ENCODE peak calls at places on chromosome 6, in seven cellular contexts. One of them, this sample, is unnamed.

GRCh38 chr6:1947922-1948321 is 297.5 kb downstream of the GMDS start:
- DNase-seq in lower leg skin: no peak
- DNase-seq in tibial nerve: no peak
- DNase-seq in psoas muscle: no peak
- DNase-seq in A549: no peak
- DNase-seq in cardiac muscle cell: no peak
- DNase-seq in body of pancreas: no peak
- DNase-seq in this sample: no peak

GRCh38 chr6:89952696-89953095 is 58.4 kb downstream of the GJA10 start:
- DNase-seq in A549: no peak
- DNase-seq in cardiac muscle cell: peak
- DNase-seq in tibial nerve: no peak
- DNase-seq in lower leg skin: no peak
- DNase-seq in body of pancreas: no peak
- DNase-seq in psoas muscle: no peak
- DNase-seq in this sample: no peak

GRCh38 chr6:2264932-2265331 is 19.5 kb upstream of the GMDS start:
- DNase-seq in A549: no peak
- DNase-seq in cardiac muscle cell: peak
- DNase-seq in lower leg skin: no peak
- DNase-seq in tibial nerve: no peak
- DNase-seq in psoas muscle: no peak
- DNase-seq in body of pancreas: no peak
- DNase-seq in this sample: no peak

GRCh38 chr6:112360498-112360897 is 13.4 kb downstream of the RFPL4B start:
- DNase-seq in cardiac muscle cell: peak
- DNase-seq in psoas muscle: no peak
- DNase-seq in tibial nerve: no peak
- DNase-seq in lower leg skin: no peak
- DNase-seq in A549: no peak
- DNase-seq in body of pancreas: no peak
- DNase-seq in this sample: no peak

GRCh38 chr6:123323419-123324329 is 313.1 kb downstream of the TRDN start:
- DNase-seq in body of pancreas: no peak
- DNase-seq in psoas muscle: no peak
- DNase-seq in lower leg skin: no peak
- DNase-seq in cardiac muscle cell: peak
- DNase-seq in A549: no peak
- DNase-seq in tibial nerve: no peak
- DNase-seq in this sample: no peak

GRCh38 chr6:30688569-30688968 is 2.1 kb upstream of the PPP1R18 start:
- DNase-seq in cardiac muscle cell: no peak
- DNase-seq in psoas muscle: no peak
- DNase-seq in body of pancreas: no peak
- DNase-seq in A549: no peak
- DNase-seq in tibial nerve: no peak
- DNase-seq in lower leg skin: no peak
- DNase-seq in this sample: no peak

GRCh38 chr6:3414704-3415453 is 42.0 kb downstream of the SLC22A23 start:
- DNase-seq in cardiac muscle cell: peak
- DNase-seq in body of pancreas: no peak
- DNase-seq in psoas muscle: no peak
- DNase-seq in lower leg skin: peak
- DNase-seq in tibial nerve: no peak
- DNase-seq in A549: no peak
- DNase-seq in this sample: no peak

GRCh38 chr6:19024737-19025136 is 637.6 kb downstream of the RNF144B start:
- DNase-seq in tibial nerve: peak
- DNase-seq in cardiac muscle cell: peak
- DNase-seq in psoas muscle: no peak
- DNase-seq in body of pancreas: peak
- DNase-seq in lower leg skin: no peak
- DNase-seq in A549: peak
- DNase-seq in this sample: peak

GRCh38 chr6:153941768-153942167 is 97.3 kb upstream of the OPRM1 start:
- DNase-seq in cardiac muscle cell: no peak
- DNase-seq in A549: no peak
- DNase-seq in tibial nerve: no peak
- DNase-seq in body of pancreas: peak
- DNase-seq in lower leg skin: no peak
- DNase-seq in psoas muscle: no peak
- DNase-seq in this sample: no peak

GRCh38 chr6:84282566-84282965 is 55.1 kb upstream of the CEP162 start:
- DNase-seq in cardiac muscle cell: peak
- DNase-seq in psoas muscle: no peak
- DNase-seq in A549: no peak
- DNase-seq in tibial nerve: no peak
- DNase-seq in lower leg skin: peak
- DNase-seq in body of pancreas: peak
- DNase-seq in this sample: no peak

GRCh38 chr6:147782302-147782701 is 273.8 kb downstream of the SAMD5 start:
- DNase-seq in body of pancreas: no peak
- DNase-seq in psoas muscle: no peak
- DNase-seq in cardiac muscle cell: peak
- DNase-seq in A549: peak
- DNase-seq in lower leg skin: no peak
- DNase-seq in tibial nerve: no peak
- DNase-seq in this sample: no peak

GRCh38 chr6:147642458-147642857 is 134.0 kb downstream of the SAMD5 start:
- DNase-seq in A549: no peak
- DNase-seq in cardiac muscle cell: no peak
- DNase-seq in body of pancreas: no peak
- DNase-seq in psoas muscle: no peak
- DNase-seq in lower leg skin: no peak
- DNase-seq in tibial nerve: no peak
- DNase-seq in this sample: no peak

GRCh38 chr6:136742125-136742524 is 50.2 kb downstream of the MAP3K5 start:
- DNase-seq in body of pancreas: no peak
- DNase-seq in A549: no peak
- DNase-seq in psoas muscle: no peak
- DNase-seq in cardiac muscle cell: no peak
- DNase-seq in lower leg skin: no peak
- DNase-seq in tibial nerve: no peak
- DNase-seq in this sample: no peak

GRCh38 chr6:151247510-151247909 is 7.7 kb downstream of the AKAP12 start:
- DNase-seq in body of pancreas: no peak
- DNase-seq in cardiac muscle cell: no peak
- DNase-seq in A549: no peak
- DNase-seq in lower leg skin: no peak
- DNase-seq in psoas muscle: no peak
- DNase-seq in tibial nerve: no peak
- DNase-seq in this sample: no peak

GRCh38 chr6:106757267-106757666 is 127.9 kb downstream of the QRSL1 start:
- DNase-seq in cardiac muscle cell: no peak
- DNase-seq in psoas muscle: no peak
- DNase-seq in tibial nerve: no peak
- DNase-seq in body of pancreas: peak
- DNase-seq in lower leg skin: no peak
- DNase-seq in A549: no peak
- DNase-seq in this sample: peak

GRCh38 chr6:4817551-4817950 is 41.3 kb downstream of the CDYL start:
- DNase-seq in body of pancreas: no peak
- DNase-seq in A549: no peak
- DNase-seq in cardiac muscle cell: no peak
- DNase-seq in lower leg skin: no peak
- DNase-seq in psoas muscle: no peak
- DNase-seq in tibial nerve: no peak
- DNase-seq in this sample: no peak

GRCh38 chr6:106360410-106360988 is at the start of gene CRYBG1:
- DNase-seq in A549: peak
- DNase-seq in psoas muscle: peak
- DNase-seq in tibial nerve: peak
- DNase-seq in body of pancreas: peak
- DNase-seq in cardiac muscle cell: peak
- DNase-seq in lower leg skin: peak
- DNase-seq in this sample: no peak

GRCh38 chr6:1524040-1524480 is 85.7 kb upstream of the FOXC1 start:
- DNase-seq in lower leg skin: no peak
- DNase-seq in A549: peak
- DNase-seq in psoas muscle: peak
- DNase-seq in tibial nerve: peak
- DNase-seq in body of pancreas: peak
- DNase-seq in cardiac muscle cell: peak
- DNase-seq in this sample: peak

GRCh38 chr6:26187981-26188635 is 100.9 kb downstream of the HFE start:
- DNase-seq in A549: no peak
- DNase-seq in tibial nerve: no peak
- DNase-seq in body of pancreas: peak
- DNase-seq in lower leg skin: no peak
- DNase-seq in psoas muscle: peak
- DNase-seq in cardiac muscle cell: peak
- DNase-seq in this sample: no peak

GRCh38 chr6:40654828-40655227 is 67.7 kb upstream of the LRFN2 start:
- DNase-seq in lower leg skin: no peak
- DNase-seq in psoas muscle: no peak
- DNase-seq in tibial nerve: no peak
- DNase-seq in A549: no peak
- DNase-seq in body of pancreas: no peak
- DNase-seq in cardiac muscle cell: no peak
- DNase-seq in this sample: no peak

GRCh38 chr6:89940225-89941027 is 46.2 kb downstream of the GJA10 start:
- DNase-seq in tibial nerve: peak
- DNase-seq in body of pancreas: peak
- DNase-seq in psoas muscle: no peak
- DNase-seq in A549: peak
- DNase-seq in lower leg skin: no peak
- DNase-seq in cardiac muscle cell: peak
- DNase-seq in this sample: peak

DNA sequence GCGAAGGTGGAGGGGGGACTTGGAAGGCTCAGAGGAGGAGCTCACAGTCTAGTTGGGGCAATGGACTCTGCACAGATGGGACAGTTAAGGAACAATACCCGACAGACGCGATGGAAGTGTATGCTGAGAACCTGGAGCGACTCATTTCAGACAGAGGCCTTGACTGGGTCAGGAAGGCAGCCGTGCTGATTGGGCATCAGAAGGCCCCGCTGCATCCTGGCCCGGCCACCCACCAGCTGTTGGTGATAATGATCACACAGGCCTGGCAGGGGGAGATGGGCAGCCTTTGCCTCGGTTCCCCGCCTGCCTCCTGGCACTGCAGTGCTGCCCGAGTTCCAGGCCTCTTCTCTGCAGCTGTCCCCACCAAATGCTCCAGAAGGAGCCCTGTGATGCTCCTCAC is 62.4 kb downstream of the MDGA1 start:
- DNase-seq in body of pancreas: no peak
- DNase-seq in A549: no peak
- DNase-seq in tibial nerve: no peak
- DNase-seq in psoas muscle: peak
- DNase-seq in cardiac muscle cell: no peak
- DNase-seq in lower leg skin: no peak
- DNase-seq in this sample: no peak
- H3K4me3 ChIP-seq in body of pancreas: no peak
- H3K4me3 ChIP-seq in A549: no peak
- H3K4me3 ChIP-seq in tibial nerve: no peak
- H3K4me3 ChIP-seq in psoas muscle: no peak
- H3K4me3 ChIP-seq in cardiac muscle cell: no peak
- H3K4me3 ChIP-seq in lower leg skin: no peak
- H3K4me3 ChIP-seq in this sample: no peak

GRCh38 chr6:125746731-125747588 is 2.5 kb upstream of the HEY2 start:
- DNase-seq in cardiac muscle cell: peak
- DNase-seq in tibial nerve: peak
- DNase-seq in A549: no peak
- DNase-seq in psoas muscle: peak
- DNase-seq in body of pancreas: peak
- DNase-seq in lower leg skin: peak
- DNase-seq in this sample: no peak
- TF ChIP-seq CTCF in cardiac muscle cell: no peak
- TF ChIP-seq CTCF in tibial nerve: no peak
- TF ChIP-seq CTCF in A549: no peak
- TF ChIP-seq CTCF in psoas muscle: no peak
- TF ChIP-seq CTCF in body of pancreas: no peak
- TF ChIP-seq CTCF in lower leg skin: no peak
- TF ChIP-seq CTCF in this sample: no peak

GRCh38 chr6:47221565-47221964 is 88.1 kb downstream of the TNFRSF21 start:
- DNase-seq in tibial nerve: no peak
- DNase-seq in lower leg skin: no peak
- DNase-seq in A549: no peak
- DNase-seq in body of pancreas: no peak
- DNase-seq in cardiac muscle cell: no peak
- DNase-seq in psoas muscle: no peak
- DNase-seq in this sample: no peak
- H3K4me3 ChIP-seq in tibial nerve: no peak
- H3K4me3 ChIP-seq in lower leg skin: no peak
- H3K4me3 ChIP-seq in A549: no peak
- H3K4me3 ChIP-seq in body of pancreas: no peak
- H3K4me3 ChIP-seq in cardiac muscle cell: no peak
- H3K4me3 ChIP-seq in psoas muscle: no peak
- H3K4me3 ChIP-seq in this sample: no peak

DNA sequence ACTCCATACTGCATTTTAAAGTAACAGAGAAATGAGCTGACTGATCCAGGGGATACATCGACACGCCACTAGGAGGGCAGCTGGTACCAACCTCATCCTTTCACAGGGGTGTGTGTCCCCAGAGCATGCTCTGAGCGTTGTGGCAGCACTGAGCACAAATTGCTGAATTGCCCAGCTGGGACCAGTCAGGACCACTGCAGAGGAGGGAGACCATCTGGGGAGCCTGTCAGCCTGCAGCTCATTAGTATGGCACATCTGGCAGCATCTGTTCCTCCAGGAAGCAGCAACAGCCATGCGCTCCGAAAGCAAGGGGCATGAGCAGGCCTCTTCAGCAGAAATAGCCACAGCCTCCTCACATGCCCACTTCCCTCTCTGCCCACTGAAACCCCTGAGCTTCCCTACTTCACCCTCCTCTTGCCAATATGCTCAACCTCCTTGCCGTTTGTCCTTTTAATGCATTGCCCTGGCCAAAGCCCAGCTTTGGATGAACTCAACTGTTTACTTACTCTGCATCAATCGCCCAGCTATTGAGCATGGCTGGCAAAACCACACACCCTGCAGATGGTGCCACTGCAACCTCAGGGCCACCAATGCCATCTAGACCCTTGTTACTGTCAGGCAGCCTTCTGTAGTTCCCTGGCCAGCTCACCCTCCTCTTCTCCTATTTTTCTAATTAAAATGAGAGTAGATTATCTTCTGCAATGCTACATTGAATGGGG is 77.6 kb upstream of the NEDD9 start:
- DNase-seq in body of pancreas: no peak
- DNase-seq in lower leg skin: peak
- DNase-seq in A549: no peak
- DNase-seq in cardiac muscle cell: no peak
- DNase-seq in psoas muscle: no peak
- DNase-seq in tibial nerve: no peak
- DNase-seq in this sample: no peak
- TF ChIP-seq CTCF in body of pancreas: no peak
- TF ChIP-seq CTCF in lower leg skin: no peak
- TF ChIP-seq CTCF in A549: no peak
- TF ChIP-seq CTCF in cardiac muscle cell: no peak
- TF ChIP-seq CTCF in psoas muscle: no peak
- TF ChIP-seq CTCF in tibial nerve: no peak
- TF ChIP-seq CTCF in this sample: no peak

GRCh38 chr6:42136508-42137191 is 5.8 kb downstream of the C6orf132 start:
- DNase-seq in body of pancreas: no peak
- DNase-seq in psoas muscle: no peak
- DNase-seq in A549: peak
- DNase-seq in tibial nerve: no peak
- DNase-seq in lower leg skin: no peak
- DNase-seq in cardiac muscle cell: peak
- DNase-seq in this sample: no peak
- H3K4me3 ChIP-seq in body of pancreas: no peak
- H3K4me3 ChIP-seq in psoas muscle: no peak
- H3K4me3 ChIP-seq in A549: no peak
- H3K4me3 ChIP-seq in tibial nerve: no peak
- H3K4me3 ChIP-seq in lower leg skin: no peak
- H3K4me3 ChIP-seq in cardiac muscle cell: no peak
- H3K4me3 ChIP-seq in this sample: no peak

This sample was measured in LNCaP clone FGC.